ENCODE peak calls at places on chromosomes 16 and 17, in eight cellular contexts. A is lower lobe of right lung, T is tibial nerve, W is GM06990, R is body of pancreas, N is OCI-LY7, K is upper lobe of left lung, Z is HFF-Myc. H is an unnamed sample.

GRCh38 chr16:9797306-9797705 is 384.9 kb downstream of the GRIN2A start:
- DNase-seq in R (no peak), Z (no peak), K (no peak), T (no peak), N (no peak), W (no peak), A (no peak), H (no peak)

GRCh38 chr17:2056221-2057129 is 1.6 kb downstream of the HIC1 start:
- DNase-seq in T (no peak), N (no peak), R (peak), Z (no peak), A (peak), W (peak), K (no peak), H (no peak)

GRCh38 chr17:13047016-13047415 is 29.2 kb upstream of the ELAC2 start:
- DNase-seq in R (no peak), T (no peak), N (no peak), Z (no peak), A (no peak), K (no peak), W (no peak), H (no peak)

GRCh38 chr17:33039874-33040273 is 48.2 kb downstream of the SPACA3 start:
- DNase-seq in A (no peak), T (no peak), W (no peak), R (no peak), K (no peak), N (no peak), Z (peak), H (peak)

GRCh38 chr16:62034236-62035114 is 1.8 kb downstream of the CDH8 start:
- DNase-seq in A (no peak), N (no peak), K (no peak), Z (no peak), R (no peak), T (no peak), W (no peak), H (no peak)

GRCh38 chr17:66348605-66349165 is 46.3 kb downstream of the PRKCA start:
- DNase-seq in T (no peak), K (peak), W (no peak), N (no peak), Z (peak), R (peak), A (no peak), H (peak)

GRCh38 chr17:80637286-80637703 is 92.7 kb downstream of the RPTOR start:
- DNase-seq in Z (no peak), K (no peak), A (no peak), N (no peak), T (no peak), R (no peak), W (no peak), H (no peak)

GRCh38 chr16:30567160-30567990 is 4.1 kb downstream of the ZNF688 start:
- DNase-seq in A (no peak), N (no peak), K (no peak), T (no peak), Z (no peak), W (no peak), R (no peak), H (no peak)

GRCh38 chr16:46690281-46691178 is 1.1 kb downstream of the ORC6 start:
- DNase-seq in W (no peak), A (no peak), K (peak), N (peak), T (no peak), Z (no peak), R (no peak), H (no peak)

GRCh38 chr17:32774286-32775084 is 102.4 kb downstream of the MYO1D start:
- DNase-seq in N (no peak), T (no peak), Z (no peak), W (no peak), K (no peak), A (no peak), R (no peak), H (no peak)

GRCh38 chr17:16484445-16485169 is 7.4 kb downstream of the LRRC75A start:
- DNase-seq in N (no peak), K (no peak), A (no peak), R (no peak), Z (no peak), T (no peak), W (no peak), H (no peak)

GRCh38 chr17:48442819-48443218 is 12.8 kb upstream of the SKAP1 start:
- DNase-seq in A (no peak), T (no peak), W (no peak), K (no peak), R (no peak), Z (no peak), N (no peak), H (no peak)

GRCh38 chr17:2030779-2031163 is 818 bp downstream of the DPH1 start:
- DNase-seq in T (no peak), W (peak), Z (no peak), A (no peak), R (no peak), K (no peak), N (no peak), H (no peak)

GRCh38 chr17:39209317-39210092 is 9.4 kb downstream of the RPL19 start:
- DNase-seq in N (peak), W (peak), T (peak), A (peak), K (peak), Z (no peak), R (peak), H (no peak)
- TF ChIP-seq CTCF in N (peak), W (no peak), T (no peak), A (no peak), K (no peak), Z (no peak), R (no peak), H (no peak)

GRCh38 chr17:38322897-38323296 is 20.9 kb downstream of the GPR179 start:
- DNase-seq in R (no peak), A (no peak), W (no peak), K (no peak), N (no peak), T (no peak), Z (no peak), H (no peak)

GRCh38 chr17:38324732-38325131 is 19.0 kb downstream of the GPR179 start:
- DNase-seq in A (no peak), N (no peak), R (no peak), T (no peak), K (no peak), W (no peak), Z (no peak), H (no peak)

GRCh38 chr17:38326996-38327792 is 16.6 kb downstream of the GPR179 start:
- DNase-seq in R (no peak), N (peak), K (peak), A (no peak), W (no peak), T (no peak), Z (no peak), H (no peak)

GRCh38 chr17:38324141-38324540 is 19.6 kb downstream of the GPR179 start:
- DNase-seq in T (no peak), A (no peak), R (no peak), K (no peak), Z (peak), N (no peak), W (no peak), H (no peak)

GRCh38 chr17:38325221-38325851 is 18.4 kb downstream of the GPR179 start:
- DNase-seq in W (no peak), T (no peak), R (no peak), Z (no peak), A (no peak), N (peak), K (no peak), H (no peak)
- H3K4me3 ChIP-seq in W (no peak), T (no peak), R (no peak), Z (no peak), A (no peak), N (peak), K (no peak), H (no peak)

GRCh38 chr16:69260019-69260418 is 51.1 kb upstream of the VPS4A start:
- DNase-seq in W (no peak), R (peak), T (no peak), A (no peak), N (no peak), Z (no peak), K (no peak), H (no peak)
- TF ChIP-seq CTCF in W (peak), R (no peak), T (no peak), A (no peak), N (no peak), Z (no peak), K (no peak), H (no peak)

GRCh38 chr16:82187829-82188228 is 17.8 kb upstream of the MPHOSPH6 start:
- DNase-seq in N (no peak), K (no peak), W (no peak), A (no peak), Z (no peak), R (no peak), T (no peak), H (no peak)

GRCh38 chr16:82195917-82196494 is 26.0 kb upstream of the MPHOSPH6 start:
- DNase-seq in K (no peak), R (no peak), N (no peak), Z (no peak), T (no peak), W (no peak), A (no peak), H (no peak)

GRCh38 chr16:82197540-82198240 is 27.7 kb upstream of the MPHOSPH6 start:
- DNase-seq in T (no peak), Z (no peak), W (no peak), R (no peak), K (no peak), N (no peak), A (no peak), H (no peak)

GRCh38 chr16:82194076-82194475 is 24.1 kb upstream of the MPHOSPH6 start:
- DNase-seq in K (no peak), T (no peak), W (no peak), N (no peak), A (no peak), R (no peak), Z (no peak), H (no peak)

DNA sequence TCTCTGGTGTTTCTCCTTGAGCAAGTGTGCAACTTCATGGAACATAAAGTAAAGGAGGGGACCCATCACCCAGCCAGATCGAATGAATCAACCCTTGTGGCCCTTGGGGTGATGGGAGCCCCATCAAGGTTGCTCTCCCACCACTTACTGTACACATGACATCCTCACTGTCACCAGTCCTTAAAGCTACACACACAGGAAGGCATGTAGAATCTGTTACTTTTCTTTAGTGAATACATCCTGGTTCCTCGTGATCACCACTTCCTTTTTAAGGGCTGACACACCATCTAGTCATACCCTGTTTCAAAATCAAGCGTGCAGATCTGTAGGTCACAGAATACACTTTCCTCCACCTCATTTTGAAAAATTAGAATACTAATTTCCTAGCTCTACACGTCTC is 22.6 kb upstream of the MPHOSPH6 start:
- DNase-seq in N (peak), W (no peak), K (no peak), T (no peak), Z (peak), A (no peak), R (no peak), H (no peak)
- H3K4me3 ChIP-seq in N (no peak), W (no peak), K (no peak), T (no peak), Z (no peak), A (no peak), R (no peak), H (no peak)

GRCh38 chr17:29593546-29594440 is 861 bp downstream of the ANKRD13B start:
- DNase-seq in K (no peak), W (no peak), R (peak), T (no peak), A (peak), Z (no peak), N (peak), H (no peak)
- TF ChIP-seq CTCF in K (no peak), W (peak), R (peak), T (no peak), A (peak), Z (peak), N (peak), H (peak)

GRCh38 chr16:24955975-24956731 is 59.0 kb downstream of the ARHGAP17 start:
- DNase-seq in W (no peak), A (no peak), K (no peak), R (no peak), N (peak), T (no peak), Z (no peak), H (no peak)

GRCh38 chr16:24953721-24954120 is 61.4 kb downstream of the ARHGAP17 start:
- DNase-seq in W (no peak), T (no peak), R (no peak), A (no peak), K (no peak), N (no peak), Z (no peak), H (no peak)

GRCh38 chr16:24962747-24963146 is 52.4 kb downstream of the ARHGAP17 start:
- DNase-seq in K (no peak), W (no peak), T (no peak), R (no peak), N (no peak), A (no peak), Z (no peak), H (no peak)

GRCh38 chr16:24954137-24954536 is 61.0 kb downstream of the ARHGAP17 start:
- DNase-seq in R (no peak), N (no peak), Z (no peak), A (no peak), K (no peak), W (no peak), T (no peak), H (no peak)

DNA sequence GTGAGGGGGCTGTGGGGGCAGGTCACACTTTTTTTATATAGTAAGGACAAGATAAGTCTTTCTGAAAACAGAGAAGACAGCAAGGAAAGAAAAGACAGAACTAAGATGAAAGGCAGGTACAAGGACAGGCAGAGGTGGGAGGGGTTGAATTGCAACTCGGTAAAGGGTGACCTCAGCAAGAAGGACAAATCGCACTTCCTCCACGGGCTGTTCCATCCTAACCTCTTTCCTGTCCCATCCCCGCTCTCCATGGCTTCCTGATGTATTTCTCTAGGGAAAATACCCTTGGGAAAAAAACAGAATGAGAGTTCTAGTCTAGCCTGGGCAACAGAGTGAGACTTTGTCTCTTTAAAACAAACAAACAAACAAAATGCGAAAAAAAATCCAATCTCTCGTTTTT is 57.3 kb downstream of the ARHGAP17 start:
- DNase-seq in K (no peak), N (no peak), A (no peak), T (no peak), W (no peak), R (no peak), Z (no peak), H (no peak)
- H3K4me3 ChIP-seq in K (no peak), N (no peak), A (no peak), T (no peak), W (no peak), R (no peak), Z (no peak), H (no peak)

GRCh38 chr16:16025214-16025968 is 76.0 kb downstream of the ABCC1 start:
- DNase-seq in T (no peak), A (no peak), W (peak), R (no peak), N (peak), K (no peak), Z (no peak), H (peak)
- TF ChIP-seq CTCF in T (no peak), A (no peak), W (no peak), R (no peak), N (no peak), K (no peak), Z (no peak), H (no peak)